ENCODE peak calls at places on chromosomes 7 and 10, in five cellular contexts. G is tibial artery; E is CD8-positive, alpha-beta T cell; T is hepatocyte; B is left ventricle myocardium inferior. U is an unnamed sample.

GRCh38 chr7:28157826-28158416 is 22.7 kb downstream of the JAZF1 start:
- DNase-seq in T (no peak), B (no peak), E (no peak), G (no peak), U (no peak)

GRCh38 chr7:77327067-77327931 is 88.8 kb downstream of the GSAP start:
- DNase-seq in T (peak), E (no peak), G (peak), B (peak), U (peak)

GRCh38 chr10:124993728-124994451 is 52.0 kb downstream of the ZRANB1 start:
- DNase-seq in T (no peak), E (peak), G (peak), B (no peak), U (no peak)

GRCh38 chr7:141676618-141677017 is 25.3 kb downstream of the DENND11 start:
- DNase-seq in E (no peak), B (no peak), G (no peak), T (no peak), U (no peak)

GRCh38 chr7:116843373-116843772 is 19.0 kb upstream of the CAPZA2 start:
- DNase-seq in B (no peak), T (no peak), G (no peak), E (no peak), U (no peak)

GRCh38 chr10:90621577-90621976 is 236.3 kb downstream of the HTR7 start:
- DNase-seq in B (no peak), E (no peak), T (peak), G (no peak), U (no peak)

GRCh38 chr10:30027057-30028005 is 32.1 kb downstream of the JCAD start:
- DNase-seq in T (no peak), E (peak), B (peak), G (no peak), U (no peak)

GRCh38 chr7:21300692-21301091 is 127.2 kb upstream of the SP4 start:
- DNase-seq in E (no peak), T (no peak), G (no peak), B (no peak), U (no peak)

GRCh38 chr7:48109848-48110663 is 21.0 kb downstream of the UPP1 start:
- DNase-seq in B (peak), G (peak), T (peak), E (peak), U (peak)

GRCh38 chr10:43230101-43230908 is 36.6 kb downstream of the RASGEF1A start:
- DNase-seq in G (peak), T (no peak), B (peak), E (no peak), U (no peak)

GRCh38 chr10:101563497-101564040 is 24.5 kb downstream of the POLL start:
- DNase-seq in T (no peak), B (no peak), G (peak), E (peak), U (no peak)

GRCh38 chr7:142111509-142111908 is at the start of gene MGAM2:
- DNase-seq in B (no peak), E (no peak), G (no peak), T (peak), U (no peak)

GRCh38 chr7:85046512-85046911 is 140.3 kb downstream of the SEMA3D start:
- DNase-seq in G (no peak), B (no peak), E (no peak), T (no peak), U (no peak)

GRCh38 chr7:29987821-29988317 is 1.7 kb downstream of the SCRN1 start:
- DNase-seq in B (no peak), T (peak), E (no peak), G (no peak), U (peak)

GRCh38 chr7:139777304-139777890 is 401 bp downstream of the HIPK2 start:
- DNase-seq in T (peak), G (no peak), B (peak), E (peak), U (no peak)

GRCh38 chr10:128491686-128492085 is 365.5 kb upstream of the MKI67 start:
- DNase-seq in T (no peak), B (no peak), G (no peak), E (no peak), U (no peak)

GRCh38 chr7:12378389-12378788 is 25.3 kb downstream of the VWDE start:
- DNase-seq in T (no peak), E (no peak), G (no peak), B (no peak), U (no peak)

GRCh38 chr10:44045020-44045419 is 339.9 kb downstream of the CXCL12 start:
- DNase-seq in G (no peak), T (no peak), B (peak), E (no peak), U (no peak)

GRCh38 chr10:129097776-129098175 is 369.3 kb upstream of the MGMT start:
- DNase-seq in E (peak), G (no peak), B (no peak), T (no peak), U (no peak)

GRCh38 chr10:2011106-2011716 is 273.9 kb upstream of the ADARB2 start:
- DNase-seq in T (no peak), B (no peak), G (no peak), E (no peak), U (no peak)

GRCh38 chr7:44581426-44581906 is 565 bp downstream of the TMED4 start:
- DNase-seq in T (peak), G (peak), E (peak), B (no peak), U (no peak)

GRCh38 chr7:66140924-66141323 is 26.3 kb downstream of the CRCP start:
- DNase-seq in E (no peak), G (no peak), B (peak), T (peak), U (peak)

GRCh38 chr10:17599089-17599488 is 18.1 kb downstream of the HACD1 start:
- DNase-seq in G (no peak), T (peak), B (no peak), E (no peak), U (peak)

GRCh38 chr7:5510426-5511045 is 86.9 kb upstream of the TNRC18 start:
- DNase-seq in B (no peak), E (no peak), T (no peak), G (no peak), U (no peak)

GRCh38 chr7:30308392-30308791 is 24.0 kb downstream of the ZNRF2 start:
- DNase-seq in B (no peak), T (no peak), E (no peak), G (no peak), U (no peak)

GRCh38 chr7:151181011-151181431 is 6.0 kb downstream of the ASB10 start:
- DNase-seq in B (no peak), T (no peak), G (peak), E (no peak), U (no peak)

GRCh38 chr10:103835121-103836045 is 20.0 kb downstream of the SH3PXD2A start:
- DNase-seq in B (peak), G (peak), E (no peak), T (peak), U (no peak)

GRCh38 chr7:74164985-74165456 is 9.1 kb upstream of the EIF4H start:
- DNase-seq in T (no peak), B (no peak), G (no peak), E (no peak), U (no peak)

GRCh38 chr10:43044444-43045245 is 32.2 kb upstream of the RET start:
- DNase-seq in B (peak), G (peak), E (peak), T (no peak), U (no peak)

GRCh38 chr10:52308251-52309031 is 5.6 kb upstream of the DKK1 start:
- DNase-seq in B (peak), E (no peak), G (peak), T (peak), U (peak)

GRCh38 chr10:74039561-74040145 is 41.7 kb downstream of the VCL start:
- DNase-seq in G (peak), T (no peak), E (no peak), B (no peak), U (peak)

GRCh38 chr7:12257582-12257981 is 46.5 kb downstream of the TMEM106B start:
- DNase-seq in T (no peak), G (no peak), E (no peak), B (no peak), U (peak)

GRCh38 chr7:72114129-72114528 is 298.0 kb downstream of the CALN1 start:
- DNase-seq in B (no peak), E (no peak), G (no peak), T (no peak), U (no peak)

GRCh38 chr7:95772771-95773581 is 622 bp downstream of the DYNC1I1 start:
- DNase-seq in E (no peak), G (peak), T (peak), B (peak), U (no peak)

GRCh38 chr10:26534384-26534783 is 96.2 kb downstream of the APBB1IP start:
- DNase-seq in E (no peak), B (no peak), T (no peak), G (no peak), U (no peak)
- TF ChIP-seq CTCF in E (no peak), B (no peak), T (no peak), G (no peak), U (peak)

GRCh38 chr7:41640487-41640886 is 62.4 kb downstream of the INHBA start:
- DNase-seq in B (no peak), G (no peak), E (no peak), T (no peak), U (no peak)
- TF ChIP-seq CTCF in B (no peak), G (no peak), E (no peak), T (no peak), U (no peak)

GRCh38 chr7:82235710-82236109 is 207.9 kb downstream of the CACNA2D1 start:
- DNase-seq in G (no peak), E (no peak), B (no peak), T (no peak), U (peak)

GRCh38 chr7:82230826-82231581 is 212.6 kb downstream of the CACNA2D1 start:
- DNase-seq in T (no peak), G (no peak), B (no peak), E (no peak), U (no peak)

GRCh38 chr7:82229164-82229563 is 214.4 kb downstream of the CACNA2D1 start:
- DNase-seq in G (no peak), E (no peak), T (no peak), B (no peak), U (no peak)

DNA sequence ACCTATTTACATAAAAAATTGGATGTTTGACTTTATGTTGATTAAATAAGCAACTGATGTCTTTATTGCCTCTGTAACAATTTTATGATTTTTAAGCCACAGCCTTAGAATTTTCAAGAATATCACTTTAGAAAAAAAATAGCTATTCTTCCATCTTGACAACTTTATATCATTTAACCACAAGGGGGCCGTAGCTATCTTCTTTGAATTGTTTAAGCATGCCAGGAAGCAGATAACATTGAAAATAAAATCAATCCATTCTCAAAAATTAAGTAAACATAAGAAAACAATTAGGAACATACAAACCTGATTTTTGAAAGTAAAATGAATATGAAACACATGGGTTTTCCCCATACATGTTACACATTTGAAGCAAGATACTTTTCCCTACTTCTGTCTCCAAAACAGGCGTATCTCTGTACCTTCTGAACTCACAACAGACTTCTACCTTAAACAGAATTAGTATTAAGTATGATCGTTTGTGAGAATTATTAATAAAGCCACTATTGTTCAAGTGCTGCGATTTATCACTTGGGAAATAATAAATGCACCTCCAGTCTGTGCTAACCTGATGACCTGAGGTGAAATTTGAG is 209.0 kb downstream of the CACNA2D1 start:
- DNase-seq in G (no peak), T (peak), E (no peak), B (no peak), U (peak)
- TF ChIP-seq CTCF in G (peak), T (peak), E (no peak), B (peak), U (peak)

GRCh38 chr10:72098301-72099053 is 10.1 kb upstream of the SPOCK2 start:
- DNase-seq in B (no peak), T (peak), G (no peak), E (no peak), U (no peak)

GRCh38 chr10:72097448-72098300 is 9.3 kb upstream of the SPOCK2 start:
- DNase-seq in T (peak), B (no peak), E (no peak), G (no peak), U (peak)

GRCh38 chr10:72095195-72095594 is 6.8 kb upstream of the SPOCK2 start:
- DNase-seq in E (no peak), G (no peak), B (no peak), T (no peak), U (no peak)

GRCh38 chr10:72094574-72094973 is 6.2 kb upstream of the SPOCK2 start:
- DNase-seq in T (no peak), G (no peak), B (no peak), E (no peak), U (no peak)

DNA sequence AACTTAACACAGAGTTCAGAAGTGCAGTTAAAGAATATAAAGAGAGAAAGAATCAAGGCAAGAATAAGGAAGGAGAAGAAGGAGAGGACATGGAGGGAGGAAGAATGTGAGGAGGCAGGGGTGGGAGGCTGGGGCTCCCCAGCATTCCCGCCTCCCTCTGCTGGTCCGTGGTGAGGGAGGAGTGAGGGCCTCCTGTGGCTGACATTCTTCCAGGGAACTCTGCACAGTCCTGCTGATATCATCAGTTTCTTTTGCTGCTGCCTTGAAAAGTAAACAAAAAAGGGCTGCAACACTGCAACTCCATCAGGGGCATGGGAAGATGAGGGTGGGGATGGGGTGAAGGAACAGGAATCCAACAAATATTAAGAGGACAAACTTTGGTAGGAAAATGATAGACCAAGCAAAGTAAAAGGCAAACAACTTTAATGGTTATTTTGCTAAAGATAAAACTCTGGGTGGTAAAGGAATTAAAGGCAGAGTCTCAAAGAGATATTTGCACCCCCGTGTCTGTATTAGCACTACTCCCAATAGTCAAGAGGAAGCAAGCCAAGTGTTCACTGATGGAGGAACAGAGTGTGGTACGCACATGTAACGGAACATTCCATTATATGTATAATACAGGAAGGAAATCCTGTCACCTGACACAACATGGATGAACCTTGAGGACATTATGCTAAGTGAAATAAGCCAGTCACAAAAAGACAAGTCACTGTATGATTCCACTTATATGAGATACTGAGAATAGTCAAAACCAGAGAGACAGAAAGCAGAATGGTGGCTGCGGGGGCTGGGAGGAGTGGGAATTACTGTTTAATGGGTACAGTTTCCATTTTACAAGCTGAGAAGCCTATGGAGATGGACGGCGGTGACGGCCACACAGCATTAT is 8.0 kb upstream of the SPOCK2 start:
- DNase-seq in E (no peak), B (no peak), T (peak), G (no peak), U (no peak)
- TF ChIP-seq CTCF in E (no peak), B (no peak), T (no peak), G (no peak), U (no peak)

DNA sequence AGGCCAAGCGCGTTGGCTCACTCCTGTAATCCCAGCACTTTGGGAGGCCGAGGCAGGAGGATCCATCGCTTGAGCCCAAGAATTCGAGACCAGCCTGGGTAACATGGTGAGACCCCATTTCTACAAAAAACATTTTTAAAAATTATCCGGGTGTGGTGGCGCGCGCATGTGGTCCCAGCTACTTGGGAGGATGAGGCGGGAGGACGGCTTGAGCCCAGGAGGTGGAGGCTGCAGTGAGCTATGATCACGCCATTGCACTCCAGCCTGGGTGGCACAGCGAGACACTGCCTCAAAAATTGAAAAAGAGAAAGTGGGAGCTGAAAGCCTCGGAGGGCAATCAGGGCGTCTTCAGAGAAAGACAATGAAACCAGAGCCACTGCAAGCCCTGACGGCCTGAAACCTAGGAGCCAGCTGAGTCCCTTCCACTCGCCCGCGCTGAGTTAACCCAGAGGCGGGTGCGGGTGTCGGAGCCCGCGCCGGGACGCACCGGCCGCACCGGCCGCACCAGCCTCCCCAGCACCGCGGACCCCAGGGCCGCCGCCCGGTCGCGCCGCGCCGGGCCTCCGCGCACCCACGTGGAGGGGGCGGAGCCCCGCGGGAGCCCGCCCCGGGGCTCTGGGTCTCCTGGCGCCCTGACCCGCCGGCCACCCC is 22.4 kb downstream of the ZFAND2A start:
- DNase-seq in G (no peak), T (no peak), E (no peak), B (no peak), U (no peak)
- TF ChIP-seq CTCF in G (no peak), T (no peak), E (no peak), B (no peak), U (no peak)

GRCh38 chr7:155188357-155188756 is 109.3 kb upstream of the INSIG1 start:
- DNase-seq in T (no peak), B (no peak), E (no peak), G (no peak), U (no peak)

GRCh38 chr7:155187061-155187785 is 110.5 kb upstream of the INSIG1 start:
- DNase-seq in B (no peak), T (no peak), E (no peak), G (no peak), U (no peak)

GRCh38 chr7:155190608-155191536 is 106.8 kb upstream of the INSIG1 start:
- DNase-seq in E (peak), T (peak), B (no peak), G (no peak), U (peak)

GRCh38 chr7:155188821-155189599 is 108.7 kb upstream of the INSIG1 start:
- DNase-seq in B (no peak), E (no peak), T (no peak), G (no peak), U (no peak)

GRCh38 chr7:155189600-155189989 is 108.1 kb upstream of the INSIG1 start:
- DNase-seq in G (no peak), B (no peak), E (no peak), T (no peak), U (no peak)
- TF ChIP-seq CTCF in G (no peak), B (no peak), E (no peak), T (no peak), U (no peak)

GRCh38 chr7:64887756-64888508 is 15.1 kb upstream of the ZNF273 start:
- DNase-seq in B (no peak), T (no peak), G (no peak), E (peak), U (no peak)
- TF ChIP-seq CTCF in B (peak), T (peak), G (no peak), E (peak), U (peak)

GRCh38 chr7:134419085-134419484 is 39.8 kb downstream of the AKR1B1 start:
- DNase-seq in E (no peak), G (no peak), B (no peak), T (no peak), U (no peak)

GRCh38 chr7:134422646-134423045 is 36.3 kb downstream of the AKR1B1 start:
- DNase-seq in E (no peak), T (peak), B (no peak), G (no peak), U (no peak)

GRCh38 chr7:134419875-134420274 is 39.0 kb downstream of the AKR1B1 start:
- DNase-seq in T (no peak), B (no peak), E (no peak), G (no peak), U (no peak)

GRCh38 chr7:134421998-134422397 is 36.9 kb downstream of the AKR1B1 start:
- DNase-seq in T (no peak), G (no peak), B (no peak), E (no peak), U (no peak)

DNA sequence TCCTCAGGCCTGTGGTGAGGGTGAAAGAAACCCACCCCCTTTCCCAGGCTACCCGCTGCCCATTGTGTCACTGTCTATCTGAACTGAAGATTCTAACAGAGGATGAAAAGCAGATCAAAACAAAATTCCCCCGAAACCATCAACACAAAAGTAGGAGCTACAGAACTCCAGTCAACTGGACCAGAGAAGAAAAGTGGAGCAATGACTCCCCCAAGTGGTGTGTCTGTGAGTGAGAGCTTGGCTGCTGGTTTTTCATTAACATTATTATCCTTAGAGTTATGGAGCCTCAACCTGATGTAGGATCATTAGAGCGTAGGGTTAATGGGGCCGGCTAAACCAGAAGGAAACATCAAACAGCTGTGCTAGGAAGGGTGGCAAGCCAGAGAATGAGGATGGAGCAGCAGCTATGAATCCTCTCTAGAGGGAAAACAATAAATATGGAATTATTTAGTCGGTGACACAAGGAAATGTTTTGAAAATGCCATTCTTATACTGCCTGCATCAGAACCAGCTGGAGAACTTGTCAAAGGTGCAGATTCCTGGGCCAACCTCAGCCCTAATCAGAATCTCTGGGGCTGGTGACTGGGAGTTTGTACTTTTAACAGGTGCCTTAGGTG is 38.3 kb downstream of the AKR1B1 start:
- DNase-seq in T (peak), B (no peak), G (no peak), E (no peak), U (peak)
- TF ChIP-seq CTCF in T (peak), B (peak), G (peak), E (no peak), U (peak)